ENCODE peak calls at places on chromosomes 7 and 10, in five cellular contexts. One of them, this sample, is unnamed. For H3K9me3, the result is how much of the 10 kb centered on the place peaks cover.

GRCh38 chr7:12550956-12551355 is 19.6 kb upstream of the SCIN start:
- DNase-seq in ovary: no peak
- DNase-seq in uterus: no peak
- DNase-seq in transverse colon: no peak
- DNase-seq in K562: no peak
- DNase-seq in this sample: no peak

GRCh38 chr7:90347759-90348158 is 1.2 kb downstream of the GTPBP10 start:
- DNase-seq in K562: no peak
- DNase-seq in transverse colon: no peak
- DNase-seq in uterus: no peak
- DNase-seq in ovary: no peak
- DNase-seq in this sample: no peak

GRCh38 chr7:105350906-105351305 is 37.8 kb downstream of the SRPK2 start:
- DNase-seq in ovary: no peak
- DNase-seq in K562: no peak
- DNase-seq in uterus: no peak
- DNase-seq in transverse colon: no peak
- DNase-seq in this sample: no peak

GRCh38 chr10:28139138-28139537 is 140.3 kb upstream of the ODAD2 start:
- DNase-seq in uterus: no peak
- DNase-seq in transverse colon: no peak
- DNase-seq in K562: no peak
- DNase-seq in ovary: no peak
- DNase-seq in this sample: no peak

GRCh38 chr10:59176241-59177030 is at the start of gene PHYHIPL:
- DNase-seq in K562: no peak
- DNase-seq in ovary: peak
- DNase-seq in uterus: no peak
- DNase-seq in transverse colon: no peak
- DNase-seq in this sample: peak

GRCh38 chr7:112996472-112996871 is 90.2 kb downstream of the GPR85 start:
- DNase-seq in K562: no peak
- DNase-seq in uterus: no peak
- DNase-seq in ovary: no peak
- DNase-seq in transverse colon: no peak
- DNase-seq in this sample: no peak

GRCh38 chr10:72243822-72244437 is 27.9 kb upstream of the ASCC1 start:
- DNase-seq in uterus: peak
- DNase-seq in transverse colon: peak
- DNase-seq in ovary: peak
- DNase-seq in K562: no peak
- DNase-seq in this sample: peak

GRCh38 chr10:49668684-49669083 is 10.8 kb upstream of the C10orf53 start:
- DNase-seq in transverse colon: no peak
- DNase-seq in uterus: no peak
- DNase-seq in ovary: no peak
- DNase-seq in K562: no peak
- DNase-seq in this sample: no peak

GRCh38 chr7:101913876-101914275 is 96.5 kb downstream of the CUX1 start:
- DNase-seq in transverse colon: no peak
- DNase-seq in K562: peak
- DNase-seq in ovary: no peak
- DNase-seq in uterus: no peak
- DNase-seq in this sample: no peak

GRCh38 chr7:90251304-90251635 is 6.3 kb downstream of the CFAP69 start:
- DNase-seq in uterus: no peak
- DNase-seq in transverse colon: no peak
- DNase-seq in ovary: no peak
- DNase-seq in K562: no peak
- DNase-seq in this sample: no peak

GRCh38 chr7:3835102-3835501 is 534.0 kb downstream of the SDK1 start:
- DNase-seq in transverse colon: peak
- DNase-seq in ovary: no peak
- DNase-seq in uterus: no peak
- DNase-seq in K562: no peak
- DNase-seq in this sample: no peak

GRCh38 chr7:41891967-41892755 is 189.3 kb upstream of the INHBA start:
- DNase-seq in ovary: no peak
- DNase-seq in uterus: no peak
- DNase-seq in K562: peak
- DNase-seq in transverse colon: no peak
- DNase-seq in this sample: no peak

GRCh38 chr10:13594641-13595040 is 7.9 kb downstream of the PRPF18 start:
- DNase-seq in ovary: no peak
- DNase-seq in uterus: no peak
- DNase-seq in transverse colon: no peak
- DNase-seq in K562: no peak
- DNase-seq in this sample: no peak

GRCh38 chr10:62895058-62895457 is 78.9 kb upstream of the EGR2 start:
- DNase-seq in transverse colon: no peak
- DNase-seq in uterus: no peak
- DNase-seq in ovary: no peak
- DNase-seq in K562: no peak
- DNase-seq in this sample: no peak

GRCh38 chr10:46551701-46552525 is 4.5 kb downstream of the GPRIN2 start:
- DNase-seq in ovary: peak
- DNase-seq in K562: no peak
- DNase-seq in uterus: no peak
- DNase-seq in transverse colon: peak
- DNase-seq in this sample: peak

GRCh38 chr7:100489121-100489520 is 5.4 kb downstream of the NYAP1 start:
- DNase-seq in K562: no peak
- DNase-seq in uterus: no peak
- DNase-seq in transverse colon: no peak
- DNase-seq in ovary: no peak
- DNase-seq in this sample: no peak

GRCh38 chr10:92699518-92700272 is 9.9 kb downstream of the HHEX start:
- DNase-seq in ovary: no peak
- DNase-seq in uterus: no peak
- DNase-seq in K562: no peak
- DNase-seq in transverse colon: peak
- DNase-seq in this sample: no peak

GRCh38 chr7:2894118-2894940 is 50.2 kb upstream of the GNA12 start:
- DNase-seq in ovary: no peak
- DNase-seq in transverse colon: peak
- DNase-seq in uterus: no peak
- DNase-seq in K562: no peak
- DNase-seq in this sample: no peak

GRCh38 chr10:8056891-8057331 is 2.4 kb downstream of the GATA3 start:
- DNase-seq in ovary: no peak
- DNase-seq in transverse colon: no peak
- DNase-seq in uterus: no peak
- DNase-seq in K562: no peak
- DNase-seq in this sample: no peak

GRCh38 chr10:110226555-110226925 is 19.1 kb downstream of the MXI1 start:
- DNase-seq in transverse colon: peak
- DNase-seq in ovary: peak
- DNase-seq in K562: peak
- DNase-seq in uterus: peak
- DNase-seq in this sample: peak

GRCh38 chr7:119105381-119105780 is 880.9 kb downstream of the ANKRD7 start:
- DNase-seq in ovary: no peak
- DNase-seq in K562: no peak
- DNase-seq in transverse colon: no peak
- DNase-seq in uterus: no peak
- DNase-seq in this sample: no peak

GRCh38 chr7:17489987-17490386 is 191.5 kb downstream of the AHR start:
- DNase-seq in transverse colon: no peak
- DNase-seq in ovary: no peak
- DNase-seq in uterus: no peak
- DNase-seq in K562: no peak
- DNase-seq in this sample: peak

GRCh38 chr7:153682628-153683027 is 369.6 kb upstream of the DPP6 start:
- DNase-seq in uterus: no peak
- DNase-seq in ovary: no peak
- DNase-seq in K562: no peak
- DNase-seq in transverse colon: no peak
- DNase-seq in this sample: no peak

GRCh38 chr7:7151285-7151684 is 31.1 kb upstream of the C1GALT1 start:
- DNase-seq in K562: no peak
- DNase-seq in uterus: no peak
- DNase-seq in transverse colon: no peak
- DNase-seq in ovary: no peak
- DNase-seq in this sample: no peak

GRCh38 chr10:3401491-3401938 is 228.9 kb upstream of the PITRM1 start:
- DNase-seq in K562: no peak
- DNase-seq in transverse colon: no peak
- DNase-seq in uterus: no peak
- DNase-seq in ovary: no peak
- DNase-seq in this sample: no peak

GRCh38 chr10:77644557-77645243 is 7.1 kb upstream of the KCNMA1 start:
- DNase-seq in uterus: no peak
- DNase-seq in K562: no peak
- DNase-seq in transverse colon: no peak
- DNase-seq in ovary: no peak
- DNase-seq in this sample: no peak

GRCh38 chr7:92987095-92987494 is 130.7 kb downstream of the SAMD9 start:
- DNase-seq in K562: no peak
- DNase-seq in uterus: no peak
- DNase-seq in ovary: no peak
- DNase-seq in transverse colon: no peak
- DNase-seq in this sample: no peak

GRCh38 chr10:12196531-12197211 is 683 bp downstream of the CDC123 start:
- DNase-seq in transverse colon: no peak
- DNase-seq in K562: no peak
- DNase-seq in uterus: no peak
- DNase-seq in ovary: no peak
- DNase-seq in this sample: no peak

GRCh38 chr10:12198156-12198555 is 2.2 kb downstream of the CDC123 start:
- DNase-seq in uterus: no peak
- DNase-seq in transverse colon: no peak
- DNase-seq in ovary: no peak
- DNase-seq in K562: no peak
- DNase-seq in this sample: no peak

GRCh38 chr10:12194752-12195271 is 879 bp downstream of the NUDT5 start:
- DNase-seq in ovary: peak
- DNase-seq in K562: no peak
- DNase-seq in uterus: peak
- DNase-seq in transverse colon: peak
- DNase-seq in this sample: peak

GRCh38 chr10:12195281-12195602 is 449 bp downstream of the NUDT5 start:
- DNase-seq in transverse colon: no peak
- DNase-seq in ovary: no peak
- DNase-seq in K562: no peak
- DNase-seq in uterus: no peak
- DNase-seq in this sample: no peak

DNA sequence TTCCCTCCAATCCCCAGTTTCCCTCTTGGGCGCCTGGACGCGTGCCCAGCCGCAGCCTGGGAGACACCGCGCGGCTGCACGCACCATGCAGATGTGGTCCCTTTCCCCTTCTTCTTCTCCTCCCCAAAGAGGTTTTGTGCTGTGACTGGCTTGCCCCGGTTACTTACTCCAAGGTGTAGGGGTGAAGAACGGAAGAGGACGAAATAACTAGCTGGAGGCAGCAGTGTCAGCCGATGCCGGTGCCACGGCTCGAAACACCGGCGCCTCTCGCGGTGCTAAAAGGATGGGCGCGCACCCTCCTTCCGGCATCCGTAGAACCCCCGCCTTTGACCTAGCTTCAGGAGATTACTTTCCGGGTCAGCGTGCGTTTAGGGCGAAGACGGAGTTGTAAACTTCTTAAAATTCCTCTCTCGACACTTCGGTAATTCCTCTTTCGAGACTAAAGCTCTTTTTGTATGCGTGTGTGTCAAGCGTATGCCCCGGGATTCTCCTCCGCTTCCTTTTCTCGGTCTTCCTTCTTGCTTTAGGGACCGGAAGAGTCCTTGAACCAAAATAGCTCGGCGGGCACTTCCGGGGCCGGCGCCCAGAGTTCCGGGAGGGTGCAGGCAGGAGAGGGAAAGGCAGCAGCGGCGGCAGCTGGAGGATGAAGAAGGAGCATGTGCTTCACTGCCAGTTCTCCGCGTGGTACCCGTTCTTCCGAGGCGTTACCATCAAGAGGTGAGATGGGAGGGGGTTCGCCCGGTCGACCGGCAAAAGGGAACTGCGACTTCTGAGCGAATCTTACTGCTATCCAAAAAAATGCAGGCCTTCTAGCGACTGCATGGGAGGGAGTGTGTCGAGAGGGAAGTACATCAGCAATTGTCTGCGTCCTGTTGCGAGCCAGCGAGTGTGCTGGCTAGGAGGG is at the start of the genes CDC123 and NUDT5:
- DNase-seq in K562: peak
- DNase-seq in ovary: peak
- DNase-seq in transverse colon: peak
- DNase-seq in uterus: peak
- DNase-seq in this sample: peak
- TF ChIP-seq POLR2A in K562: peak
- TF ChIP-seq POLR2A in ovary: no peak
- TF ChIP-seq POLR2A in transverse colon: peak
- TF ChIP-seq POLR2A in uterus: peak
- TF ChIP-seq POLR2A in this sample: no peak

DNA sequence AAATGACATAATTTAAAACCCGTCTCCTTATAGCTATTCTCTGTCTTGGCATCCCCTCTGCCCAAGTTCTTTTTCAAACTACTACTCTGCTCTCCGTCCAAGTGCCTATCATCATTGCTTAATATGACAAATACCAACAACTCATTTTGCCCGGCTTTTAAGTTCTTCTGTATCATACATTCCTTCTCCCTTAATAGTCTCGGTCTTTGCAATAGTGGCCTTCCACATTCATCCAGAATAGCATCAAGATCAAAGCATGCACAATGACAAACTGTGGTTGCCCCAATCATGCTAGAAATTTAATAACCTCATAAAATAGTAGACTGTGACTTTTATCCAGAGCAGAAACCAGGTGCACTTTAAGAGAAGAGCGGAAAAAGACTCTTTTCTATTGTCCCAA is 198.9 kb downstream of the ETV1 start:
- DNase-seq in uterus: no peak
- DNase-seq in ovary: no peak
- DNase-seq in transverse colon: no peak
- DNase-seq in K562: no peak
- DNase-seq in this sample: no peak
- H3K9me3 ChIP-seq in uterus: under half
- H3K9me3 ChIP-seq in ovary: under half
- H3K9me3 ChIP-seq in transverse colon: under half
- H3K9me3 ChIP-seq in K562: under half
- H3K9me3 ChIP-seq in this sample: under half

GRCh38 chr7:29988391-29989256 is 977 bp downstream of the SCRN1 start:
- DNase-seq in K562: no peak
- DNase-seq in ovary: peak
- DNase-seq in uterus: peak
- DNase-seq in transverse colon: peak
- DNase-seq in this sample: no peak
- TF ChIP-seq POLR2A in K562: no peak
- TF ChIP-seq POLR2A in ovary: no peak
- TF ChIP-seq POLR2A in uterus: no peak
- TF ChIP-seq POLR2A in transverse colon: no peak
- TF ChIP-seq POLR2A in this sample: peak

DNA sequence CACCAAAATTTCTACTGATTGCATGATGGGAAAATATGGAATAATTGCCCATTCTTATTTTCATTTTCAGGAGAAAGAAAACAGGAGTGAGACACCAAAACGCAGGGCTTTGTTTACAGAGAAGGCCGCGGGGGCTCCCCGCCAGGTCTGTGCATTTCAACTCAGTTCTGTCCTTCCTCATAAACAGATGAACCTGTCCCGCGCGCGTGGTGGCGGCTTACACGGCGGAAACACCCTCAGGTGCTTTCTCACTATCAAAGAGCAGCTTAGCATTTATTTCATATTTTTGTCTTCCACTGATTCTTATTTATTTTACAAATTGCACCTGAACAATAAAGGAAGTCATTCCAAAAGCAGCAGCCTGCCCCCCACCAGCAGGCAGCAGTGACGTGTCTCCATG is 579.4 kb downstream of the PTPRN2 start:
- DNase-seq in transverse colon: no peak
- DNase-seq in ovary: no peak
- DNase-seq in K562: no peak
- DNase-seq in uterus: no peak
- DNase-seq in this sample: no peak
- H3K9me3 ChIP-seq in transverse colon: under half
- H3K9me3 ChIP-seq in ovary: under half
- H3K9me3 ChIP-seq in K562: under half
- H3K9me3 ChIP-seq in uterus: under half
- H3K9me3 ChIP-seq in this sample: under half

This sample was measured in prostate gland.